ENCODE peak calls at places on chromosome 1, in four cellular contexts. F, O, Z and V are unnamed samples.

GRCh38 chr1:28756846-28757245 is 20.1 kb downstream of the YTHDF2 start:
- DNase-seq in F (no peak), O (peak; percentile 27), Z (no peak), V (no peak)

GRCh38 chr1:67612690-67613322 is 72.2 kb upstream of the GADD45A start:
- DNase-seq in F (peak; percentile 35), O (no peak), Z (peak; percentile 39), V (peak; percentile 62)

GRCh38 chr1:7493711-7494110 is 277.4 kb upstream of the VAMP3 start:
- DNase-seq in F (no peak), O (no peak), Z (no peak), V (no peak)

GRCh38 chr1:229883504-229884200 is 183.4 kb upstream of the GALNT2 start:
- DNase-seq in F (no peak), O (no peak), Z (no peak), V (no peak)

GRCh38 chr1:26015358-26015757 is 6.2 kb upstream of the EXTL1 start:
- DNase-seq in F (no peak), O (no peak), Z (no peak), V (no peak)

GRCh38 chr1:38613996-38614395 is 245.6 kb downstream of the RRAGC start:
- DNase-seq in F (peak; percentile 14), O (peak; percentile 83), Z (no peak), V (no peak)

GRCh38 chr1:94110021-94110761 is 10.8 kb downstream of the ABCA4 start:
- DNase-seq in F (no peak), O (no peak), Z (no peak), V (no peak)

GRCh38 chr1:67880056-67880601 is 46.9 kb upstream of the GNG12 start:
- DNase-seq in F (no peak), O (no peak), Z (no peak), V (no peak)

GRCh38 chr1:170698301-170698700 is 34.4 kb downstream of the PRRX1 start:
- DNase-seq in F (no peak), O (no peak), Z (no peak), V (no peak)

GRCh38 chr1:234716907-234717375 is 107.0 kb upstream of the IRF2BP2 start:
- DNase-seq in F (no peak), O (no peak), Z (no peak), V (no peak)

GRCh38 chr1:234721476-234722266 is 111.7 kb upstream of the IRF2BP2 start:
- DNase-seq in F (peak; percentile 88), O (no peak), Z (no peak), V (peak; percentile 88)

GRCh38 chr1:234720709-234721436 is 110.9 kb upstream of the IRF2BP2 start:
- DNase-seq in F (no peak), O (no peak), Z (no peak), V (no peak)

GRCh38 chr1:234719454-234720258 is 109.7 kb upstream of the IRF2BP2 start:
- DNase-seq in F (no peak), O (no peak), Z (no peak), V (no peak)

DNA sequence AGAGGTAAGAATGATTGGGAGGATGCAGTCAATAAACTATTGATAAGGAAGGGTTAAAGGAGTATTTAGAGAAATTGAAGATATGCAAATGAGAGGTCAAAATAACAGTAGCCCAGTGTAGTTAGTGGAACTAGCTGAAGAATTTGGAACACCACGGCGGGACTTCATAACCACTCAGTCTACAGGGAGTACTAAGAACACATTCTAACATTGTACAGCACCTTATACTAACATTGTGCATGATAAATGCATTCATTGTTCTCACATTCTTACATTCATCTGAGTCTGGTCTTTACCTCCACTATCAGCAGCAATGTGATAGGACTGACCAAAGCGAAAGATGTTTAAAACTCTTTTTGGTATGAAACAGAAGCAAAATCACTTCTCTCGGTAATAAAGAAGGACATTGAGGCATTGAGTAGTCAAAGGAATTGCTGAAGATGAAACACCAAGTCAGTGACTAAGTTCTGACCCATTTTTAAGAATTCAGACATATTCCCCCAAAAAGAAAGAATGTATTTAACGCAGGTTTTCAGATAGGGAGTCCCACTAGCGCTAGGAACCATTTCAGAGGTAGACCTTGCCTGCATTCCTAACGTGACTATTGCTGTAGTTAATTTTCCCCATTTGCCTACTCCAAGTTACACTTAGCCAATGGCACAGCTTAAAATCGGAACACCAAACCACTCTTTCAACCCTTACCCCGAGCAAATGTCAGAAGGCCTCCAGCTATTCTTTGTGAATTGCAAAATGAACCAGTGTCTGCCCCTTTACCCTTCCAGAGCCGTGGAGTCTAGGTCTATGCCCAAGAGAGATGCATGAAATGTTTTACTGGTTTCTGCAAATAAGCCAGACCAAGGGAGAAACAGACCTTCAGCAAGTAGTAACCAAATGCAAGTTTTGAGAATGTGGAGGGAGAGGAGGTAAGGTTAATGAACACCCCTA is 108.8 kb upstream of the IRF2BP2 start:
- DNase-seq in F (no peak), O (no peak), Z (no peak), V (no peak)
- H3K4me1 ChIP-seq in F (peaks cover 79% of the 10 kb centered on the region), O (peaks cover 27% of the 10 kb centered on the region), Z (peaks cover 73% of the 10 kb centered on the region), V (peaks cover 90% of the 10 kb centered on the region)

GRCh38 chr1:2090216-2090890 is 40.1 kb downstream of the PRKCZ start:
- DNase-seq in F (no peak), O (no peak), Z (no peak), V (no peak)

GRCh38 chr1:2093636-2094035 is 43.4 kb downstream of the PRKCZ start:
- DNase-seq in F (no peak), O (no peak), Z (no peak), V (no peak)

GRCh38 chr1:2091611-2092604 is 41.7 kb downstream of the PRKCZ start:
- DNase-seq in F (no peak), O (peak; percentile 74), Z (peak; percentile 62), V (peak; percentile 28)

GRCh38 chr1:2095394-2095793 is 45.2 kb downstream of the PRKCZ start:
- DNase-seq in F (no peak), O (no peak), Z (no peak), V (no peak)

GRCh38 chr1:2093055-2093454 is 42.8 kb downstream of the PRKCZ start:
- DNase-seq in F (no peak), O (no peak), Z (no peak), V (no peak)
- H3K27ac ChIP-seq in F (no peak overlapping the region), O (no peak overlapping the region), Z (no peak overlapping the region), V (no peak overlapping the region)

DNA sequence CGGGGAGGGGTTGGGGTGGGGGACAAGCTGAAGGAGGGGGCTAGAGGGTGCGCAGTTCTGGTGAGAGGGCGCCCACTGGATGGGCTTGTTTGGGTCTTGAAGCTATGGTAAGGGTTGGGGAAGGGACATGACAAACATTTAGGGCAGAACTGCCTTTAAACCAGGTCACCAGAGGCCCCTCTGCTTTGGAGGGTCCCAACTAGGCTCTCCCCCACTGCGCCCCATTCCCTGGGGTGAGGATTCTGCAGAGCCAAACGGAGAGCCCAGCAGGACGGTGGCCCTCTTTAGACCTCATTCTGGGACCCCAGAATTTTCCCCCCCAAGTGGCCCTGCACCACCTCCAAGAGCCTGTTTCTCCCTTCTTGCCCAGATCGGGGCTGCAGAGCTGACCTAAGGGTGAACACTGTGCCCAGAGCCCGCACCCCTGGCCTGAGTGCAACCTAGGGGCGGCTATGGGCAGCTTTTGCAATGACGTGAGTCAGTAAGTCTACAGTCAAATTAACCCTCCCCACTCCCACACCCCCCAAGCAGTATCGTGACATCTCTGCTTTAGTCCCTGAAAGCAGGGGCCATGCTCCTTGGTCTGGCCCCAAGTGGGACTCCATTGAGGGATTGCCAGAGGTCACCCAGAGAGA is 593.8 kb downstream of the MATN1 start:
- DNase-seq in F (no peak), O (no peak), Z (no peak), V (no peak)
- H3K4me1 ChIP-seq in F (peaks cover 3% of the 10 kb centered on the region), O (no peaks in the 10 kb centered on the region), Z (peaks cover 59% of the 10 kb centered on the region), V (no peaks in the 10 kb centered on the region)

GRCh38 chr1:36137226-36137625 is 12.1 kb downstream of the TRAPPC3 start:
- DNase-seq in F (no peak), O (no peak), Z (no peak), V (no peak)
- H3K27ac ChIP-seq in F (peak overlapping the region; percentile 84), O (no peak overlapping the region), Z (no peak overlapping the region), V (no peak overlapping the region)